ENCODE peak calls at places on chromosome 14, in six cellular contexts. S is MCF 10A, M is WTC11, F is Caco-2, P is kidney, Q is omental fat pad. Z is an unnamed sample.

GRCh38 chr14:104741108-104741802 is 11.7 kb upstream of the SIVA1 start:
- DNase-seq in S (no peak), M (no peak), F (no peak), P (peak), Q (no peak), Z (no peak)

GRCh38 chr14:81432171-81432570 is 32.0 kb upstream of the STON2 start:
- DNase-seq in S (peak), M (no peak), F (no peak), P (no peak), Q (no peak), Z (no peak)

GRCh38 chr14:80434574-80435321 is 223.4 kb upstream of the DIO2 start:
- DNase-seq in S (peak), M (no peak), F (no peak), P (no peak), Q (no peak), Z (no peak)

GRCh38 chr14:33475623-33476022 is 475.3 kb downstream of the EGLN3 start:
- DNase-seq in S (peak), M (peak), F (peak), P (no peak), Q (no peak), Z (peak)

GRCh38 chr14:23168246-23168645 is 15.2 kb downstream of the SLC7A8 start:
- DNase-seq in S (no peak), M (no peak), F (no peak), P (no peak), Q (no peak), Z (no peak)

GRCh38 chr14:103436533-103436932 is 51.3 kb downstream of the MARK3 start:
- DNase-seq in S (peak), M (no peak), F (no peak), P (no peak), Q (no peak), Z (no peak)

GRCh38 chr14:45891417-45892080 is 638.5 kb upstream of the MIS18BP1 start:
- DNase-seq in S (peak), M (peak), F (no peak), P (no peak), Q (no peak), Z (peak)

GRCh38 chr14:28763914-28764848 is 2.4 kb upstream of the FOXG1 start:
- DNase-seq in S (no peak), M (no peak), F (no peak), P (no peak), Q (no peak), Z (no peak)

GRCh38 chr14:56590535-56590951 is 10.9 kb downstream of the TMEM260 start:
- DNase-seq in S (no peak), M (peak), F (no peak), P (no peak), Q (no peak), Z (peak)

GRCh38 chr14:39015360-39015961 is 87.6 kb downstream of the SEC23A start:
- DNase-seq in S (peak), M (peak), F (no peak), P (no peak), Q (no peak), Z (peak)

GRCh38 chr14:27050195-27050594 is 452.4 kb upstream of the NOVA1 start:
- DNase-seq in S (no peak), M (no peak), F (no peak), P (no peak), Q (no peak), Z (no peak)

GRCh38 chr14:60093088-60093487 is 1.4 kb downstream of the PCNX4 start:
- DNase-seq in S (no peak), M (no peak), F (no peak), P (no peak), Q (no peak), Z (no peak)

GRCh38 chr14:101230851-101231550 is 327.5 kb upstream of the RTL1 start:
- DNase-seq in S (no peak), M (no peak), F (no peak), P (peak), Q (peak), Z (no peak)

GRCh38 chr14:103928011-103928890 is at the start of gene TDRD9:
- DNase-seq in S (no peak), M (no peak), F (no peak), P (no peak), Q (no peak), Z (no peak)

GRCh38 chr14:83251402-83251801 is 1717.7 kb upstream of the SEL1L start:
- DNase-seq in S (no peak), M (no peak), F (no peak), P (no peak), Q (no peak), Z (no peak)

GRCh38 chr14:100422556-100423420 is 99.6 kb downstream of the SLC25A47 start:
- DNase-seq in S (peak), M (no peak), F (no peak), P (no peak), Q (no peak), Z (no peak)

GRCh38 chr14:75123991-75124390 is 2.9 kb downstream of the NEK9 start:
- DNase-seq in S (peak), M (no peak), F (no peak), P (no peak), Q (no peak), Z (no peak)

GRCh38 chr14:75119056-75119455 is 7.8 kb downstream of the NEK9 start:
- DNase-seq in S (peak), M (no peak), F (no peak), P (no peak), Q (no peak), Z (no peak)

GRCh38 chr14:75121559-75121958 is 5.3 kb downstream of the NEK9 start:
- DNase-seq in S (no peak), M (no peak), F (no peak), P (no peak), Q (no peak), Z (no peak)

GRCh38 chr14:75125617-75126016 is 1.2 kb downstream of the NEK9 start:
- DNase-seq in S (peak), M (no peak), F (no peak), P (no peak), Q (no peak), Z (no peak)

GRCh38 chr14:75120546-75121291 is 6.1 kb downstream of the NEK9 start:
- DNase-seq in S (no peak), M (no peak), F (no peak), P (no peak), Q (no peak), Z (no peak)
- TF ChIP-seq CTCF in S (no peak), M (no peak), F (no peak), P (no peak), Q (no peak), Z (no peak)

GRCh38 chr14:99387880-99388279 is 92.8 kb downstream of the SETD3 start:
- DNase-seq in S (no peak), M (no peak), F (no peak), P (no peak), Q (no peak), Z (no peak)
- TF ChIP-seq CTCF in S (no peak), M (no peak), F (no peak), P (no peak), Q (no peak), Z (no peak)

GRCh38 chr14:91155626-91156089 is 41.8 kb downstream of the DGLUCY start:
- DNase-seq in S (no peak), M (peak), F (no peak), P (no peak), Q (no peak), Z (no peak)
- TF ChIP-seq CTCF in S (no peak), M (no peak), F (no peak), P (no peak), Q (no peak), Z (no peak)

DNA sequence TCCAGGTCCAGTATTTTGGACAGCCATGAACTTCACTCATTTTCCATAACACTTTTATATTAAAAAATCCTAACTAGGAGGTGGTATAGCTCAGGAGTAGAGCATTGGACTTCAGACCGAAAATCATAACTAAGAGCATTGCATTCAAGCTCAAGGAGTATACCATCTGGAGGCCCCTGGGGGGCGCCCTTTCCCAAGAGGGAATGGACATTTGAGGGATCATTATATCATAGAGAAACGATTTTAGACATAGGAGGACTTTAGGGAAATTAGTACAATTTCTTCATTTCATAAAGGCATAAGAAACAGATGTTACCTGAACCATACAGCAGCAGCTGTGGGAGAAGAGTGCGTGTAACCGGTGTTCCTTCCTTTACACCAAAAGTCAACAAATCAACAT is 5.2 kb upstream of the ATG14 start:
- DNase-seq in S (peak), M (peak), F (no peak), P (no peak), Q (no peak), Z (peak)
- TF ChIP-seq CTCF in S (peak), M (peak), F (peak), P (no peak), Q (no peak), Z (peak)

GRCh38 chr14:99360774-99361595 is 89.0 kb upstream of the BCL11B start:
- DNase-seq in S (no peak), M (no peak), F (no peak), P (no peak), Q (no peak), Z (no peak)
- TF ChIP-seq CTCF in S (no peak), M (no peak), F (no peak), P (no peak), Q (no peak), Z (no peak)

DNA sequence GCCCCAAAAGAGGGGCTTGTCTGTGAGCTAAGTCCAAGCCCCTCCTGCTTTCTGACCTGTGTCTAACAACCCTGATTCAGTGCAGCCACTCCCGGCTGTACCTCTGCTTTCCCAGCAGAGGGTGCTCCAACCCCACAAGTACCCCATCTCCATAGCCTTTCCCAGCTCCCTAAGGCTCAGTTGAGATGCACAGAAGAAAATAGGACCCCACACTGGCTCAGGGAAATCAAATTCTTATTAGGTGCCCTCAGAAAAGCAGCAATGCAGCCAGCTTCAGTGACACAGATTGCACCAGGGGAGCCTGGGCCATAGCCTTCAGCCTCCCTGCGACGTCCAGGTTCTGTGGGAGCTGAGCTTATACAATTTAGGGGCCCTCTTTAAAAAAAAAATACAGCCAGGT is 49.9 kb downstream of the LRRC74A start:
- DNase-seq in S (peak), M (peak), F (peak), P (no peak), Q (no peak), Z (peak)
- TF ChIP-seq CTCF in S (peak), M (peak), F (peak), P (peak), Q (peak), Z (peak)

GRCh38 chr14:106286697-106287290 is 760.4 kb downstream of the TMEM121 start:
- DNase-seq in S (peak), M (no peak), F (no peak), P (no peak), Q (no peak), Z (no peak)
- TF ChIP-seq CTCF in S (peak), M (no peak), F (peak), P (no peak), Q (no peak), Z (no peak)

Z was measured in nephron progenitor cell.